ENCODE peak calls at places on chromosomes 1 and 21, in eight cellular contexts. W is GM23248, S is hepatocyte, K is GM23338, X is OCI-LY7, Q is PC-3, G is HCT116, V is SK-N-SH. F is an unnamed sample.

GRCh38 chr21:41370840-41371697 is 9.2 kb downstream of the MX2 start:
- DNase-seq in S (no peak), X (no peak), V (no peak), W (peak), G (no peak), Q (no peak), K (no peak), F (no peak)

GRCh38 chr1:192826791-192827477 is 18.1 kb downstream of the RGS2 start:
- DNase-seq in Q (peak), S (peak), X (no peak), W (peak), V (no peak), G (peak), K (no peak), F (no peak)

GRCh38 chr1:155081472-155082300 is 3.0 kb downstream of the EFNA3 start:
- DNase-seq in W (peak), S (peak), G (no peak), X (no peak), V (no peak), K (no peak), Q (peak), F (peak)

GRCh38 chr1:202852163-202852904 is 36.6 kb downstream of the RABIF start:
- DNase-seq in S (peak), G (peak), X (peak), V (peak), K (peak), W (peak), Q (peak), F (peak)

GRCh38 chr1:82542141-82542540 is 741.4 kb downstream of the ADGRL2 start:
- DNase-seq in G (no peak), S (no peak), X (no peak), W (no peak), Q (no peak), K (no peak), V (no peak), F (no peak)

GRCh38 chr1:25731626-25732370 is 68.2 kb upstream of the SELENON start:
- DNase-seq in W (no peak), G (no peak), V (no peak), X (no peak), S (no peak), K (no peak), Q (no peak), F (no peak)

GRCh38 chr1:112735752-112736151 is 20.6 kb upstream of the PPM1J start:
- DNase-seq in Q (peak), S (no peak), V (no peak), G (peak), W (peak), K (no peak), X (no peak), F (no peak)

GRCh38 chr1:222589462-222590302 is at the start of gene TAF1A:
- DNase-seq in W (peak), K (peak), Q (peak), V (peak), G (peak), S (peak), X (peak), F (peak)

GRCh38 chr1:157137051-157137772 is 983 bp downstream of the ETV3 start:
- DNase-seq in W (peak), X (peak), Q (peak), K (no peak), G (no peak), S (peak), V (peak), F (peak)

GRCh38 chr21:37073417-37074194 is 552 bp downstream of the TTC3 start:
- DNase-seq in W (peak), X (peak), Q (peak), K (no peak), S (peak), G (no peak), V (peak), F (peak)

GRCh38 chr1:170230323-170230722 is 84.6 kb downstream of the NTMT2 start:
- DNase-seq in X (no peak), S (no peak), K (no peak), W (no peak), G (no peak), Q (no peak), V (no peak), F (no peak)

GRCh38 chr1:68210829-68211228 is 21.5 kb downstream of the WLS start:
- DNase-seq in G (no peak), X (no peak), Q (no peak), W (no peak), S (no peak), V (no peak), K (no peak), F (peak)

GRCh38 chr1:67084765-67085318 is 30.9 kb upstream of the SLC35D1 start:
- DNase-seq in X (no peak), V (no peak), K (no peak), S (no peak), G (no peak), W (no peak), Q (no peak), F (no peak)

GRCh38 chr1:38941527-38942019 is at the start of gene RHBDL2:
- DNase-seq in W (peak), G (no peak), V (peak), Q (peak), X (no peak), K (peak), S (no peak), F (peak)

GRCh38 chr1:12615916-12616708 is 1.9 kb downstream of the DHRS3 start:
- DNase-seq in Q (peak), K (peak), G (no peak), S (peak), W (peak), V (no peak), X (no peak), F (peak)

GRCh38 chr1:151443846-151444790 is 15.2 kb downstream of the POGZ start:
- DNase-seq in K (peak), X (peak), S (peak), V (peak), G (peak), Q (peak), W (peak), F (peak)

GRCh38 chr1:198079432-198079951 is 77.3 kb upstream of the NEK7 start:
- DNase-seq in S (peak), X (no peak), Q (no peak), V (no peak), G (no peak), W (no peak), K (no peak), F (no peak)

GRCh38 chr1:101733340-101733739 is 263.4 kb downstream of the OLFM3 start:
- DNase-seq in G (no peak), S (peak), X (no peak), K (no peak), V (no peak), Q (no peak), W (no peak), F (peak)

DNA sequence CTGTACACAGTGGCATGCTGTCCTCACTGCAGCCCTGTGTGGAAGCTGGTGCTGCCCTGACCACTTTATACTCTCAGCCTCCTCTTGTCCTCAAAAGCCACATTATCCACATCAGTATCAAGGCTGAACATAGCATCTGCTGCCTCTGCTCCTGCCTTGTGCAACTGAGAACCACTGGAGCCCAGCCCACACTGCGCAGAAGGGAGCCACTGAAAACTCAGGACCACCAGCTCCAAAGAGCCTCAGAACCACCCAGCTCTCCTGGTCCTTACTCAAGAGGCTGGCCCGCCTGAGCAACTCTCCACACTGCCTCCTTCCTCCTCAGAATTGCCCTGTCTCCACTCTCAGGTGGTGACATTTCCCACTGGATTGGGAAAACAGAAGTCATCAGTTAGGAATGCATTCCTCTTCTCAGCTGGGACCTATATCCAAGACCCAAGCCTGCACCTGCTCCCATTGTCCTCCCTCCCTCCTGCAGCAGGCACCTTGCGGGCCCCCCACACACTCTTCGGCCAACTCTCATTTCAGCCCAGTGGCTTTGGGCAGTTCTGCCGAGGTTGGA is 7.0 kb upstream of the KISS1 start:
- DNase-seq in Q (peak), V (no peak), S (no peak), W (no peak), K (peak), X (no peak), G (no peak), F (no peak)
- TF ChIP-seq EZH2phosphoT487 in Q (no peak), V (no peak), S (no peak), W (no peak), K (no peak), X (no peak), G (no peak), F (no peak)

GRCh38 chr1:29176567-29176966 is 5.1 kb downstream of the SRSF4 start:
- DNase-seq in W (peak), K (no peak), X (no peak), Q (no peak), S (no peak), V (no peak), G (no peak), F (no peak)
- H2AFZ ChIP-seq in W (no peak), K (no peak), X (no peak), Q (no peak), S (no peak), V (no peak), G (no peak), F (no peak)

GRCh38 chr1:86948212-86948611 is 33.8 kb downstream of the HS2ST1 start:
- DNase-seq in W (no peak), Q (no peak), S (no peak), V (no peak), X (no peak), G (no peak), K (no peak), F (no peak)
- TF ChIP-seq EZH2phosphoT487 in W (no peak), Q (no peak), S (no peak), V (no peak), X (no peak), G (no peak), K (no peak), F (no peak)

GRCh38 chr1:161260939-161261858 is 2.7 kb downstream of the PCP4L1 start:
- DNase-seq in V (no peak), G (no peak), W (peak), Q (peak), X (peak), S (peak), K (no peak), F (peak)
- H2AFZ ChIP-seq in V (no peak), G (no peak), W (no peak), Q (no peak), X (peak), S (no peak), K (peak), F (peak)

GRCh38 chr1:206905295-206906164 is 8.3 kb downstream of the IL24 start:
- DNase-seq in X (peak), V (no peak), S (no peak), W (peak), K (no peak), Q (peak), G (peak), F (no peak)

GRCh38 chr1:206902702-206903101 is 5.5 kb downstream of the IL24 start:
- DNase-seq in S (no peak), X (no peak), G (no peak), K (no peak), V (no peak), Q (no peak), W (no peak), F (no peak)

GRCh38 chr1:206901944-206902343 is 4.7 kb downstream of the IL24 start:
- DNase-seq in S (no peak), K (no peak), Q (no peak), V (no peak), X (no peak), G (no peak), W (no peak), F (no peak)

GRCh38 chr1:206904423-206905142 is 7.3 kb downstream of the IL24 start:
- DNase-seq in K (no peak), V (no peak), G (no peak), W (no peak), S (no peak), Q (no peak), X (no peak), F (no peak)

GRCh38 chr1:206903687-206904086 is 6.4 kb downstream of the IL24 start:
- DNase-seq in Q (no peak), X (no peak), S (no peak), W (peak), K (no peak), G (no peak), V (no peak), F (no peak)
- TF ChIP-seq EZH2phosphoT487 in Q (no peak), X (no peak), S (no peak), W (no peak), K (no peak), G (no peak), V (no peak), F (no peak)

F was measured in neural progenitor cell.